ENCODE peak calls at places on chromosomes 16 and 17, in six cellular contexts. D is body of pancreas, J is HL-60, V is thoracic aorta, K is fibroblast of lung, X is tibial artery. H is an unnamed sample.

GRCh38 chr16:2811703-2812471 is 5.2 kb upstream of the PRSS21 start:
- DNase-seq in D (no peak), J (no peak), V (no peak), K (no peak), X (no peak), H (peak; percentile 33)

GRCh38 chr16:83420206-83420760 is 387.5 kb upstream of the HSBP1 start:
- DNase-seq in D (no peak), J (no peak), V (no peak), K (peak; percentile 44), X (no peak), H (peak; percentile 6)

GRCh38 chr16:23048164-23048563 is 101.1 kb downstream of the USP31 start:
- DNase-seq in D (no peak), J (no peak), V (no peak), K (no peak), X (no peak), H (no peak)

GRCh38 chr16:6146874-6147425 is 1049.4 kb upstream of the EEF2KMT start:
- DNase-seq in D (no peak), J (no peak), V (no peak), K (no peak), X (no peak), H (no peak)

GRCh38 chr16:31713945-31714898 is 159.4 kb upstream of the ZNF267 start:
- DNase-seq in D (peak; percentile 57), J (no peak), V (no peak), K (no peak), X (no peak), H (no peak)

GRCh38 chr16:13186813-13187212 is 285.4 kb downstream of the SHISA9 start:
- DNase-seq in D (peak; percentile 23), J (no peak), V (no peak), K (no peak), X (no peak), H (no peak)

GRCh38 chr17:57874434-57875108 is 24.7 kb upstream of the MRPS23 start:
- DNase-seq in D (peak; percentile 52), J (no peak), V (peak; percentile 72), K (peak; percentile 97), X (peak; percentile 89), H (peak; percentile 95)

GRCh38 chr16:11552445-11552844 is 34.3 kb downstream of the LITAF start:
- DNase-seq in D (no peak), J (no peak), V (no peak), K (no peak), X (no peak), H (no peak)

GRCh38 chr17:58184308-58184985 is 8.1 kb upstream of the EPX start:
- DNase-seq in D (no peak), J (peak; percentile 35), V (no peak), K (peak; percentile 86), X (no peak), H (peak; percentile 39)

GRCh38 chr17:57273471-57273870 is 17.1 kb downstream of the MSI2 start:
- DNase-seq in D (no peak), J (no peak), V (no peak), K (peak; percentile 23), X (no peak), H (no peak)

GRCh38 chr17:6636616-6637457 is 3.7 kb downstream of the KIAA0753 start:
- DNase-seq in D (no peak), J (no peak), V (no peak), K (no peak), X (peak; percentile 64), H (no peak)

GRCh38 chr17:77125432-77125901 is 15.3 kb upstream of the SEC14L1 start:
- DNase-seq in D (no peak), J (no peak), V (no peak), K (peak; percentile 99), X (no peak), H (peak; percentile 99)

GRCh38 chr17:77128895-77129567 is 11.7 kb upstream of the SEC14L1 start:
- DNase-seq in D (no peak), J (no peak), V (no peak), K (no peak), X (no peak), H (no peak)

GRCh38 chr17:77124192-77124908 is 16.4 kb upstream of the SEC14L1 start:
- DNase-seq in D (no peak), J (no peak), V (no peak), K (peak; percentile 85), X (no peak), H (peak; percentile 99)

GRCh38 chr17:77127735-77128361 is 12.9 kb upstream of the SEC14L1 start:
- DNase-seq in D (peak; percentile 56), J (peak; percentile 65), V (no peak), K (peak; percentile 57), X (peak; percentile 80), H (no peak)

GRCh38 chr17:77126519-77126918 is 14.2 kb upstream of the SEC14L1 start:
- DNase-seq in D (peak; percentile 88), J (no peak), V (no peak), K (no peak), X (no peak), H (no peak)
- H3K27ac ChIP-seq in D (peak overlapping the region; percentile 65), J (no peak overlapping the region), V (no peak overlapping the region), K (no peak overlapping the region), X (no peak overlapping the region), H (peak overlapping the region; percentile 99)

DNA sequence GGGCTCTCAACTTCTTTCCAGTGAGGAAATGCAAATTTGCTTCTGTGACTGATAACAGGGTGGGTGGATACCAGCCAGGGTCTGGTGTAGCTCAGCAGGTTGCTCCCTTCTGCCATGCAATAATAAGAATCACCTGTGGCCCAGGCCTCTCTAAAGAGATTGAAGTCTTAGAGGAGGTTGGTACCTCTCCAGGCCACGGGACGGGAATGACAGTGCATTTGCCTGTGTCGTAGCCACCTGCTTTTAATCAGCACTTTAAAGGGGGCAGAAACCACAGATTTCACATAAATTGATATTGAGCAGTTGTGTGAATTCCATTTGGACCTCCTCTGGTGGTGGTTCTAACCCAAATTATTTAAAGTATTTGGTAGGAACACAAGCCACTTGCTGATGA is 246.9 kb downstream of the PRKCA start:
- DNase-seq in D (no peak), J (no peak), V (no peak), K (peak; percentile 88), X (no peak), H (peak; percentile 85)
- H3K27ac ChIP-seq in D (no peak overlapping the region), J (no peak overlapping the region), V (no peak overlapping the region), K (peak overlapping the region; percentile 68), X (no peak overlapping the region), H (peak overlapping the region; percentile 96)

GRCh38 chr16:70689035-70689969 is 3.4 kb upstream of the MTSS2 start:
- DNase-seq in D (peak; percentile 52), J (no peak), V (no peak), K (no peak), X (peak; percentile 86), H (no peak)
- H3K27ac ChIP-seq in D (no peak overlapping the region), J (no peak overlapping the region), V (peak overlapping the region; percentile 97), K (peak overlapping the region; percentile 80), X (peak overlapping the region; percentile 100), H (peak overlapping the region; percentile 31)

DNA sequence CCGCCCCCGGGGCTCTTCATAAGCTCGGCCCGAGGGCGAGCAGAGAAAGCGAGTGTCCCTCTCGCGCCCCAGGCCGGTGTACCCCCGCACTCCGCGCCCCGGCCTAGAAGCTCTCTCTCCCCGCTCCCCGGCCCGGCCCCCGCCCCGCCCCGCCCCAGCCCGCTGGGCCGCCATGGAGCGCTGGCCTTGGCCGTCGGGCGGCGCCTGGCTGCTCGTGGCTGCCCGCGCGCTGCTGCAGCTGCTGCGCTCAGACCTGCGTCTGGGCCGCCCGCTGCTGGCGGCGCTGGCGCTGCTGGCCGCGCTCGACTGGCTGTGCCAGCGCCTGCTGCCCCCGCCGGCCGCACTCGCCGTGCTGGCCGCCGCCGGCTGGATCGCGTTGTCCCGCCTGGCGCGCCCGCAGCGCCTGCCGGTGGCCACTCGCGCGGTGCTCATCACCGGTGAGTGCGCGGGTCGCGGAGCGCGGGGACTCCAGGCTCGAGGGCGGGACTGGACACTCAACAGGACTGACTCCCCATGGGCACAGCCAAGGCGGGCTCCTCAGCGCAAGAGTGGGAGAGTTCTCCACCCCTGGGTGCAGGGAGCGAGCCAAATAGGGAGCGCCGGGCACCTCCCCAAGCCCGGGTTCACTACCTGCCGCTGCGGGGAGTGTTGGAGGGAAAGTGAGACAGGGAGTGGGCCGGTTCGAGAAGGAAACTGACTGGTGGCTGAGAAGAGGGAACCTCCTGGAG is at the start of gene HSD11B2:
- DNase-seq in D (peak; percentile 83), J (no peak), V (no peak), K (peak; percentile 38), X (peak; percentile 71), H (no peak)
- H3K27ac ChIP-seq in D (peak within 1 kb of the TSS; percentile 90), J (no peak within 1 kb of the TSS), V (no peak within 1 kb of the TSS), K (no peak within 1 kb of the TSS), X (peak within 1 kb of the TSS; percentile 53), H (no peak within 1 kb of the TSS)